ENCODE peak calls at places on chromosomes 5 and 9, in four cellular contexts. H is non-pigmented ciliary epithelial cell, W is AG10803, E is cardiac fibroblast. G is an unnamed sample.

GRCh38 chr5:160959804-160960203 is 107.8 kb upstream of the ATP10B start:
- DNase-seq in H (no peak), W (no peak), E (no peak), G (no peak)

GRCh38 chr9:135101926-135102325 is 14.5 kb downstream of the OLFM1 start:
- DNase-seq in H (no peak), W (no peak), E (no peak), G (no peak)

GRCh38 chr9:96061293-96061987 is 185.9 kb downstream of the ERCC6L2 start:
- DNase-seq in H (no peak), W (peak), E (peak), G (peak)

GRCh38 chr9:92952861-92953620 is 5.7 kb downstream of the FGD3 start:
- DNase-seq in H (no peak), W (no peak), E (peak), G (no peak)

GRCh38 chr9:4346111-4346510 is 46.2 kb upstream of the GLIS3 start:
- DNase-seq in H (no peak), W (no peak), E (no peak), G (no peak)

GRCh38 chr5:163505049-163505474 is 357 bp upstream of the MAT2B start:
- DNase-seq in H (no peak), W (no peak), E (no peak), G (no peak)

GRCh38 chr9:18601956-18602355 is 128.0 kb downstream of the ADAMTSL1 start:
- DNase-seq in H (no peak), W (no peak), E (no peak), G (no peak)

GRCh38 chr5:149656576-149657182 is 73.4 kb upstream of the PPARGC1B start:
- DNase-seq in H (no peak), W (no peak), E (no peak), G (peak)

GRCh38 chr9:37382161-37382981 is 40.1 kb upstream of the GRHPR start:
- DNase-seq in H (no peak), W (no peak), E (no peak), G (no peak)

GRCh38 chr9:129720181-129720864 is 32.5 kb downstream of the PTGES start:
- DNase-seq in H (no peak), W (no peak), E (no peak), G (no peak)

G was measured in brain microvascular endothelial cell.